ENCODE peak calls at places on chromosomes 1 and 21, in five cellular contexts. One of them, this sample, is unnamed.
A peak's percentile ranks its signal among the peaks of the same experiment; 100 is the strongest.

GRCh38 chr1:41354956-41355355 is 6.3 kb upstream of the FOXO6 start:
- DNase-seq in K562: no peak
- DNase-seq in GM12878: no peak
- DNase-seq in H1: peak; percentile 53
- DNase-seq in HepG2: no peak
- DNase-seq in this sample: no peak

GRCh38 chr1:101200513-101200912 is 36.3 kb upstream of the S1PR1 start:
- DNase-seq in K562: no peak
- DNase-seq in GM12878: no peak
- DNase-seq in H1: no peak
- DNase-seq in HepG2: no peak
- DNase-seq in this sample: no peak

GRCh38 chr1:230832466-230832865 is 35.9 kb downstream of the C1orf198 start:
- DNase-seq in K562: no peak
- DNase-seq in GM12878: no peak
- DNase-seq in H1: no peak
- DNase-seq in HepG2: no peak
- DNase-seq in this sample: no peak

GRCh38 chr1:57422271-57423134 is 1.4 kb downstream of the DAB1 start:
- DNase-seq in K562: no peak
- DNase-seq in GM12878: no peak
- DNase-seq in H1: peak; percentile 70
- DNase-seq in HepG2: no peak
- DNase-seq in this sample: no peak

GRCh38 chr1:200704991-200705390 is 33.7 kb upstream of the CAMSAP2 start:
- DNase-seq in K562: no peak
- DNase-seq in GM12878: no peak
- DNase-seq in H1: no peak
- DNase-seq in HepG2: no peak
- DNase-seq in this sample: no peak

GRCh38 chr1:89190017-89190416 is 8.7 kb downstream of the GBP4 start:
- DNase-seq in K562: no peak
- DNase-seq in GM12878: no peak
- DNase-seq in H1: no peak
- DNase-seq in HepG2: no peak
- DNase-seq in this sample: no peak

GRCh38 chr1:88145752-88146151 is 538.3 kb upstream of the PKN2 start:
- DNase-seq in K562: no peak
- DNase-seq in GM12878: no peak
- DNase-seq in H1: no peak
- DNase-seq in HepG2: peak; percentile 6
- DNase-seq in this sample: no peak

GRCh38 chr21:32371913-32372314 is 20.9 kb downstream of the URB1 start:
- DNase-seq in K562: no peak
- DNase-seq in GM12878: no peak
- DNase-seq in H1: no peak
- DNase-seq in HepG2: no peak
- DNase-seq in this sample: no peak

GRCh38 chr1:189606795-189607476 is 870.7 kb downstream of the BRINP3 start:
- DNase-seq in K562: no peak
- DNase-seq in GM12878: no peak
- DNase-seq in H1: no peak
- DNase-seq in HepG2: no peak
- DNase-seq in this sample: peak; percentile 92

GRCh38 chr1:154865442-154866256 is 4.4 kb downstream of the KCNN3 start:
- DNase-seq in K562: peak; percentile 61
- DNase-seq in GM12878: no peak
- DNase-seq in H1: no peak
- DNase-seq in HepG2: no peak
- DNase-seq in this sample: no peak

GRCh38 chr1:174815036-174815435 is 184.7 kb upstream of the CACYBP start:
- DNase-seq in K562: peak; percentile 18
- DNase-seq in GM12878: peak; percentile 21
- DNase-seq in H1: no peak
- DNase-seq in HepG2: peak; percentile 35
- DNase-seq in this sample: peak; percentile 37

GRCh38 chr1:241317676-241318075 is 39.3 kb downstream of the RGS7 start:
- DNase-seq in K562: no peak
- DNase-seq in GM12878: no peak
- DNase-seq in H1: no peak
- DNase-seq in HepG2: no peak
- DNase-seq in this sample: no peak

GRCh38 chr1:51506537-51506936 is 12.5 kb downstream of the EPS15 start:
- DNase-seq in K562: no peak
- DNase-seq in GM12878: no peak
- DNase-seq in H1: no peak
- DNase-seq in HepG2: no peak
- DNase-seq in this sample: no peak

GRCh38 chr1:115536279-115536816 is 105.4 kb upstream of the VANGL1 start:
- DNase-seq in K562: no peak
- DNase-seq in GM12878: no peak
- DNase-seq in H1: no peak
- DNase-seq in HepG2: no peak
- DNase-seq in this sample: no peak

GRCh38 chr1:91764471-91765115 is 121.4 kb downstream of the TGFBR3 start:
- DNase-seq in K562: peak; percentile 40
- DNase-seq in GM12878: no peak
- DNase-seq in H1: peak; percentile 52
- DNase-seq in HepG2: no peak
- DNase-seq in this sample: no peak

GRCh38 chr1:217004776-217005436 is 281.7 kb upstream of the ESRRG start:
- DNase-seq in K562: no peak
- DNase-seq in GM12878: no peak
- DNase-seq in H1: no peak
- DNase-seq in HepG2: no peak
- DNase-seq in this sample: no peak

GRCh38 chr1:30915491-30916230 is 7.1 kb upstream of the SDC3 start:
- DNase-seq in K562: no peak
- DNase-seq in GM12878: no peak
- DNase-seq in H1: no peak
- DNase-seq in HepG2: no peak
- DNase-seq in this sample: no peak

GRCh38 chr1:87135313-87135712 is 193.4 kb upstream of the LMO4 start:
- DNase-seq in K562: no peak
- DNase-seq in GM12878: no peak
- DNase-seq in H1: no peak
- DNase-seq in HepG2: no peak
- DNase-seq in this sample: no peak

GRCh38 chr1:209937996-209938959 is at the start of gene SYT14:
- DNase-seq in K562: no peak
- DNase-seq in GM12878: no peak
- DNase-seq in H1: peak; percentile 85
- DNase-seq in HepG2: no peak
- DNase-seq in this sample: no peak

GRCh38 chr1:25743164-25744139 is 56.5 kb upstream of the SELENON start:
- DNase-seq in K562: no peak
- DNase-seq in GM12878: no peak
- DNase-seq in H1: peak; percentile 52
- DNase-seq in HepG2: no peak
- DNase-seq in this sample: no peak

GRCh38 chr1:98493469-98493868 is 168.1 kb upstream of the SNX7 start:
- DNase-seq in K562: no peak
- DNase-seq in GM12878: no peak
- DNase-seq in H1: no peak
- DNase-seq in HepG2: no peak
- DNase-seq in this sample: no peak

GRCh38 chr1:197268012-197268411 is at the start of gene CRB1:
- DNase-seq in K562: no peak
- DNase-seq in GM12878: no peak
- DNase-seq in H1: no peak
- DNase-seq in HepG2: no peak
- DNase-seq in this sample: no peak

GRCh38 chr1:168626326-168626725 is 49.9 kb downstream of the XCL1 start:
- DNase-seq in K562: no peak
- DNase-seq in GM12878: no peak
- DNase-seq in H1: no peak
- DNase-seq in HepG2: no peak
- DNase-seq in this sample: no peak
- TF ChIP-seq KDM1A in K562: no peak
- TF ChIP-seq KDM1A in GM12878: no peak
- TF ChIP-seq KDM1A in H1: no peak
- TF ChIP-seq KDM1A in HepG2: no peak
- TF ChIP-seq KDM1A in this sample: no peak

DNA sequence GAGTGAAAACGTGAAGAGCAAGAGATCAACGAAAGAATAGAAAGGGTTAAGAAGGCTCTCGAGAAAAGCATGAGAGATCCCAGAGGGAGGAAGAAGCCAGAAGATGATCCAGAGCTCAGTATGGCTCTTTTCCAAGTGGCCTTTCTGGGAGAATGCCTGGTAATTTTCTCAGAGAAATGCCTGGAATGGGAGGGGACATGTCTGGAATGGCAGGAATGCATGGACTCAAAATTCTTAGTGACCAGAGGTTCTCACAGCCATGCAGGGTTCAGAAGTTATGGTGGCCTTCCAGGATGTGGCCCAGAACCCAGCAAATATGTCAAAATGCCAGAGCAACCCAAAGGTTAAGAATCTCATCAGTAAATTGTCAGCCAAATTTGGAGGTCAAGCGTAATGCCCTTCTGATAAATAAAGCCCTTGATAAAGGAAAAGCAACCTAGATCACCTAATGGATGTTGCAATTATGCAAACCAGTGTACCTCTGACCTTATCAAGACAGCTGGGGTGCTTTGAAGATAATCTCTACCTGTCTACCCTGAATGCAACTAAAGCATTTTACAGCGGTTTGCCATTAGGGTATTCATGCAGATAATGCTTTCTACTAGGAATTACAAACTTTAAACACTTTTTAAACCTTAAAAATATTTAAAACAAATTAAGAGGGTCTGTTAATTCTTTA is 53.1 kb downstream of the NBPF6 start:
- DNase-seq in K562: no peak
- DNase-seq in GM12878: no peak
- DNase-seq in H1: no peak
- DNase-seq in HepG2: peak; percentile 24
- DNase-seq in this sample: peak; percentile 13
- TF ChIP-seq KDM1A in K562: no peak
- TF ChIP-seq KDM1A in GM12878: no peak
- TF ChIP-seq KDM1A in H1: no peak
- TF ChIP-seq KDM1A in HepG2: no peak
- TF ChIP-seq KDM1A in this sample: no peak

GRCh38 chr21:42189860-42190491 is 29.0 kb upstream of the ABCG1 start:
- DNase-seq in K562: no peak
- DNase-seq in GM12878: no peak
- DNase-seq in H1: no peak
- DNase-seq in HepG2: no peak
- DNase-seq in this sample: no peak
- TF ChIP-seq KDM1A in K562: no peak
- TF ChIP-seq KDM1A in GM12878: no peak
- TF ChIP-seq KDM1A in H1: no peak
- TF ChIP-seq KDM1A in HepG2: no peak
- TF ChIP-seq KDM1A in this sample: no peak

DNA sequence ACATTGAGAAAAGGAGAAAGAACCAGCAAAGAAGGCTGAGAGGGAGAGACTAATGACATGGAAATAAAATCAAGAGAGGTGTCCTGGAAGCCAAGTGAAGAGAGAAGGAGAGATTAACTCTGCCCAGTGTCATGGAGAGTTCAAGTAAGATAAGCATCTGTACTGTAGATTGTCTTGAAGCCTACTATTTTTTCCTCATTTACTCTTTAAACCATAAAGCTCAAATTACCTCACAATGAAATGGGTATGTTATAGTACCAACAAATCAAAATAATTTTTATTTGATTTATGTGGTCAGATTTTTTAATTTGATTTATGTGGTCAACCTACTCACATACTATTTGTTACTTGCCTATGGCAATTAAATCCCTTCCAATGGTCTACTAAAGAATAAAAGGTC is 5.2 kb upstream of the PALMD start:
- DNase-seq in K562: peak; percentile 34
- DNase-seq in GM12878: no peak
- DNase-seq in H1: no peak
- DNase-seq in HepG2: no peak
- DNase-seq in this sample: no peak
- TF ChIP-seq KDM1A in K562: peak; percentile 85
- TF ChIP-seq KDM1A in GM12878: no peak
- TF ChIP-seq KDM1A in H1: no peak
- TF ChIP-seq KDM1A in HepG2: no peak
- TF ChIP-seq KDM1A in this sample: no peak

DNA sequence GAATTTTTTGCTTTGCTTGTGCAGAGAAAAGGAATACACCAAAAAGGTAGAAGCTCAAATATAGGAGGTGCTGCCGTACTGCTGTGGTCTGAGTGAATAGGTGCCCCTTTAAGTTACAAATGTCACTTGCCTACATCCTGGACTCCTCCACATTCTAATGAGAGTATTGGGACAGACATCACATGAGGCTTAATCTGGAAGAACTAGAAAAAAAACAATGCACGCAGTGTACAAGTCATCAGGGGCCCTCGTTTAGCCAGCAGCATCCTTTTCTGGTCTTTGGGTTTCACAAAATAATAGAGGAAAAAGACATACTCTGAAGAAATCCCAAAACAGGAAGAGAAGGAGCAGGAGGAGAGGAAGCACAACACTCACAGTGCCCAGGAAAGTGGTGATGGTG is 89.3 kb downstream of the SLC44A5 start:
- DNase-seq in K562: no peak
- DNase-seq in GM12878: no peak
- DNase-seq in H1: no peak
- DNase-seq in HepG2: no peak
- DNase-seq in this sample: no peak
- TF ChIP-seq KDM1A in K562: no peak
- TF ChIP-seq KDM1A in GM12878: no peak
- TF ChIP-seq KDM1A in H1: no peak
- TF ChIP-seq KDM1A in HepG2: no peak
- TF ChIP-seq KDM1A in this sample: no peak

GRCh38 chr21:29961291-29962027 is 21.7 kb upstream of the GRIK1 start:
- DNase-seq in K562: no peak
- DNase-seq in GM12878: no peak
- DNase-seq in H1: no peak
- DNase-seq in HepG2: no peak
- DNase-seq in this sample: no peak
- TF ChIP-seq KDM1A in K562: no peak
- TF ChIP-seq KDM1A in GM12878: no peak
- TF ChIP-seq KDM1A in H1: no peak
- TF ChIP-seq KDM1A in HepG2: no peak
- TF ChIP-seq KDM1A in this sample: no peak

GRCh38 chr1:24309762-24310485 is 9.2 kb upstream of the GRHL3 start:
- DNase-seq in K562: no peak
- DNase-seq in GM12878: no peak
- DNase-seq in H1: no peak
- DNase-seq in HepG2: no peak
- DNase-seq in this sample: no peak
- TF ChIP-seq KDM1A in K562: peak; percentile 29
- TF ChIP-seq KDM1A in GM12878: no peak
- TF ChIP-seq KDM1A in H1: peak; percentile 63
- TF ChIP-seq KDM1A in HepG2: no peak
- TF ChIP-seq KDM1A in this sample: no peak